ENCODE peak calls at places on chromosomes 16 and 17, in eight cellular contexts. One of them, this sample, is unnamed.
A peak's percentile ranks its signal among the peaks of the same experiment; 100 is the strongest.

GRCh38 chr17:17535957-17536356 is 39.8 kb upstream of the RASD1 start:
- DNase-seq in HAP-1: no peak
- DNase-seq in right lobe of liver: peak; percentile 89
- DNase-seq in pancreas: peak; percentile 83
- DNase-seq in endodermal cell: no peak
- DNase-seq in lower lobe of right lung: peak; percentile 81
- DNase-seq in PC-3: no peak
- DNase-seq in left lung: peak; percentile 77
- DNase-seq in this sample: peak; percentile 91

GRCh38 chr16:85657996-85658395 is 30.8 kb downstream of the GINS2 start:
- DNase-seq in PC-3: no peak
- DNase-seq in left lung: no peak
- DNase-seq in HAP-1: no peak
- DNase-seq in right lobe of liver: no peak
- DNase-seq in endodermal cell: no peak
- DNase-seq in lower lobe of right lung: peak; percentile 20
- DNase-seq in pancreas: no peak
- DNase-seq in this sample: no peak

GRCh38 chr16:87956169-87956770 is 5.0 kb downstream of the BANP start:
- DNase-seq in PC-3: no peak
- DNase-seq in left lung: peak; percentile 70
- DNase-seq in HAP-1: no peak
- DNase-seq in lower lobe of right lung: peak; percentile 62
- DNase-seq in right lobe of liver: no peak
- DNase-seq in endodermal cell: peak; percentile 40
- DNase-seq in pancreas: no peak
- DNase-seq in this sample: no peak

GRCh38 chr16:59886021-59886420 is 1151.9 kb upstream of the GOT2 start:
- DNase-seq in lower lobe of right lung: no peak
- DNase-seq in left lung: no peak
- DNase-seq in pancreas: peak; percentile 16
- DNase-seq in HAP-1: no peak
- DNase-seq in endodermal cell: no peak
- DNase-seq in right lobe of liver: no peak
- DNase-seq in PC-3: peak; percentile 46
- DNase-seq in this sample: no peak

GRCh38 chr17:52157603-52158449 is 688 bp downstream of the CA10 start:
- DNase-seq in endodermal cell: peak; percentile 54
- DNase-seq in right lobe of liver: peak; percentile 16
- DNase-seq in HAP-1: no peak
- DNase-seq in lower lobe of right lung: no peak
- DNase-seq in left lung: no peak
- DNase-seq in pancreas: no peak
- DNase-seq in PC-3: no peak
- DNase-seq in this sample: no peak

GRCh38 chr17:36598951-36599401 is 2.4 kb upstream of the MRM1 start:
- DNase-seq in PC-3: no peak
- DNase-seq in HAP-1: no peak
- DNase-seq in right lobe of liver: no peak
- DNase-seq in lower lobe of right lung: peak; percentile 28
- DNase-seq in left lung: no peak
- DNase-seq in endodermal cell: no peak
- DNase-seq in pancreas: no peak
- DNase-seq in this sample: no peak

GRCh38 chr16:30740364-30741251 is 7.6 kb upstream of the PHKG2 start:
- DNase-seq in endodermal cell: peak; percentile 91
- DNase-seq in right lobe of liver: peak; percentile 77
- DNase-seq in PC-3: peak; percentile 95
- DNase-seq in lower lobe of right lung: peak; percentile 91
- DNase-seq in pancreas: peak; percentile 92
- DNase-seq in left lung: peak; percentile 89
- DNase-seq in HAP-1: no peak
- DNase-seq in this sample: peak; percentile 95

GRCh38 chr16:54176376-54176901 is 110.1 kb downstream of the IRX3 start:
- DNase-seq in left lung: no peak
- DNase-seq in PC-3: no peak
- DNase-seq in endodermal cell: peak; percentile 85
- DNase-seq in right lobe of liver: peak; percentile 87
- DNase-seq in lower lobe of right lung: no peak
- DNase-seq in pancreas: peak; percentile 64
- DNase-seq in HAP-1: no peak
- DNase-seq in this sample: peak; percentile 53

GRCh38 chr16:11674001-11674817 is 6.0 kb downstream of the SNN start:
- DNase-seq in pancreas: no peak
- DNase-seq in right lobe of liver: no peak
- DNase-seq in HAP-1: no peak
- DNase-seq in PC-3: no peak
- DNase-seq in endodermal cell: no peak
- DNase-seq in lower lobe of right lung: no peak
- DNase-seq in left lung: no peak
- DNase-seq in this sample: no peak

GRCh38 chr16:6684076-6684673 is 648.5 kb upstream of the RBFOX1 start:
- DNase-seq in right lobe of liver: no peak
- DNase-seq in left lung: no peak
- DNase-seq in endodermal cell: peak; percentile 77
- DNase-seq in pancreas: no peak
- DNase-seq in lower lobe of right lung: no peak
- DNase-seq in HAP-1: no peak
- DNase-seq in PC-3: peak; percentile 35
- DNase-seq in this sample: no peak

GRCh38 chr17:30950189-30950588 is 20.6 kb upstream of the RNF135 start:
- DNase-seq in HAP-1: no peak
- DNase-seq in pancreas: no peak
- DNase-seq in left lung: no peak
- DNase-seq in endodermal cell: no peak
- DNase-seq in PC-3: no peak
- DNase-seq in right lobe of liver: no peak
- DNase-seq in lower lobe of right lung: no peak
- DNase-seq in this sample: no peak

GRCh38 chr16:82643936-82644630 is 17.3 kb downstream of the CDH13 start:
- DNase-seq in HAP-1: peak; percentile 59
- DNase-seq in left lung: no peak
- DNase-seq in right lobe of liver: no peak
- DNase-seq in PC-3: no peak
- DNase-seq in pancreas: no peak
- DNase-seq in lower lobe of right lung: no peak
- DNase-seq in endodermal cell: peak; percentile 81
- DNase-seq in this sample: no peak

GRCh38 chr16:86075839-86076440 is 177.0 kb downstream of the IRF8 start:
- DNase-seq in right lobe of liver: no peak
- DNase-seq in HAP-1: no peak
- DNase-seq in left lung: peak; percentile 13
- DNase-seq in pancreas: no peak
- DNase-seq in lower lobe of right lung: no peak
- DNase-seq in endodermal cell: peak; percentile 12
- DNase-seq in PC-3: no peak
- DNase-seq in this sample: no peak

GRCh38 chr17:61517265-61517664 is 65.0 kb downstream of the TBX4 start:
- DNase-seq in endodermal cell: no peak
- DNase-seq in left lung: no peak
- DNase-seq in pancreas: no peak
- DNase-seq in PC-3: no peak
- DNase-seq in lower lobe of right lung: no peak
- DNase-seq in right lobe of liver: no peak
- DNase-seq in HAP-1: no peak
- DNase-seq in this sample: no peak

GRCh38 chr17:14748036-14748715 is 447.3 kb downstream of the HS3ST3B1 start:
- DNase-seq in left lung: no peak
- DNase-seq in right lobe of liver: no peak
- DNase-seq in PC-3: peak; percentile 88
- DNase-seq in pancreas: no peak
- DNase-seq in HAP-1: no peak
- DNase-seq in lower lobe of right lung: peak; percentile 67
- DNase-seq in endodermal cell: no peak
- DNase-seq in this sample: no peak

GRCh38 chr17:52209507-52209906 is 51.0 kb upstream of the CA10 start:
- DNase-seq in endodermal cell: no peak
- DNase-seq in right lobe of liver: no peak
- DNase-seq in left lung: no peak
- DNase-seq in PC-3: peak; percentile 3
- DNase-seq in lower lobe of right lung: no peak
- DNase-seq in HAP-1: no peak
- DNase-seq in pancreas: no peak
- DNase-seq in this sample: no peak

GRCh38 chr16:67959520-67959919 is 8.9 kb downstream of the SLC12A4 start:
- DNase-seq in left lung: no peak
- DNase-seq in PC-3: no peak
- DNase-seq in right lobe of liver: no peak
- DNase-seq in pancreas: no peak
- DNase-seq in lower lobe of right lung: no peak
- DNase-seq in HAP-1: no peak
- DNase-seq in endodermal cell: no peak
- DNase-seq in this sample: no peak

GRCh38 chr16:3646348-3646920 is 8.1 kb upstream of the DNASE1 start:
- DNase-seq in left lung: no peak
- DNase-seq in endodermal cell: peak; percentile 52
- DNase-seq in PC-3: peak; percentile 84
- DNase-seq in pancreas: peak; percentile 52
- DNase-seq in HAP-1: no peak
- DNase-seq in lower lobe of right lung: peak; percentile 34
- DNase-seq in right lobe of liver: peak; percentile 61
- DNase-seq in this sample: peak; percentile 73

DNA sequence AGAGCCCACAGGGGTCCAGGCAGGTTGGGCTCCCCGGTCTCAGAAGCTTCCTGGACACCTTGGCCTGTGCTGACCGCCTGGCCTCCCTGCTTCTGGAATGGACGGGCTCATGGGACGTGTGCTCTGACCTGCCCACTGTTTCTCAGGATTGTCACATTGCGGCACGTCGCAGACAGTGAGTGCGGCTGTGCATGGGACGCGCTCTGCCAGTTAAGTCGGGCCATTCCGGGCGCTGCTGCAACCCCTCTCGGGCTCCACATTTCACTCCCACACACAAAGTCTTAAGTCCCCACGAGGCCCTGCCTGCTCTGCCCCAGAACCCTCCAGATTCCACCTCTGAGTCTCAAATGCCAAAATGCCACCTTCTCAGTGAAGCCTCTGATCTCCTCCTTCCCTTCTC is 213.1 kb downstream of the ENGASE start:
- DNase-seq in right lobe of liver: no peak
- DNase-seq in HAP-1: no peak
- DNase-seq in lower lobe of right lung: no peak
- DNase-seq in pancreas: no peak
- DNase-seq in left lung: no peak
- DNase-seq in endodermal cell: no peak
- DNase-seq in PC-3: no peak
- DNase-seq in this sample: no peak
- H3K36me3 ChIP-seq in right lobe of liver: no peaks in the 10 kb centered on the region
- H3K36me3 ChIP-seq in HAP-1: no peaks in the 10 kb centered on the region
- H3K36me3 ChIP-seq in lower lobe of right lung: no peaks in the 10 kb centered on the region
- H3K36me3 ChIP-seq in pancreas: no peaks in the 10 kb centered on the region
- H3K36me3 ChIP-seq in left lung: no peaks in the 10 kb centered on the region
- H3K36me3 ChIP-seq in endodermal cell: no peaks in the 10 kb centered on the region
- H3K36me3 ChIP-seq in PC-3: no peaks in the 10 kb centered on the region
- H3K36me3 ChIP-seq in this sample: no peaks in the 10 kb centered on the region

GRCh38 chr17:42521036-42521435 is 15.0 kb upstream of the NAGLU start:
- DNase-seq in right lobe of liver: no peak
- DNase-seq in pancreas: no peak
- DNase-seq in lower lobe of right lung: no peak
- DNase-seq in HAP-1: no peak
- DNase-seq in PC-3: no peak
- DNase-seq in endodermal cell: peak; percentile 44
- DNase-seq in left lung: no peak
- DNase-seq in this sample: no peak
- H3K4me1 ChIP-seq in right lobe of liver: peaks cover 6% of the 10 kb centered on the region
- H3K4me1 ChIP-seq in pancreas: peaks cover 20% of the 10 kb centered on the region
- H3K4me1 ChIP-seq in lower lobe of right lung: peaks cover 75% of the 10 kb centered on the region
- H3K4me1 ChIP-seq in HAP-1: peaks cover 17% of the 10 kb centered on the region
- H3K4me1 ChIP-seq in PC-3: peaks cover 30% of the 10 kb centered on the region
- H3K4me1 ChIP-seq in endodermal cell: peaks cover 19% of the 10 kb centered on the region
- H3K4me1 ChIP-seq in left lung: peaks cover 70% of the 10 kb centered on the region
- H3K4me1 ChIP-seq in this sample: peaks cover 77% of the 10 kb centered on the region

GRCh38 chr16:31916056-31916488 is 42.5 kb downstream of the ZNF267 start:
- DNase-seq in pancreas: no peak
- DNase-seq in endodermal cell: no peak
- DNase-seq in PC-3: no peak
- DNase-seq in left lung: no peak
- DNase-seq in right lobe of liver: no peak
- DNase-seq in lower lobe of right lung: no peak
- DNase-seq in HAP-1: no peak
- DNase-seq in this sample: no peak
- H3K9me3 ChIP-seq in pancreas: peaks cover 4% of the 10 kb centered on the region
- H3K9me3 ChIP-seq in endodermal cell: peaks cover 96% of the 10 kb centered on the region
- H3K9me3 ChIP-seq in PC-3: peaks cover 77% of the 10 kb centered on the region
- H3K9me3 ChIP-seq in left lung: peaks cover 27% of the 10 kb centered on the region
- H3K9me3 ChIP-seq in right lobe of liver: peaks cover 38% of the 10 kb centered on the region
- H3K9me3 ChIP-seq in lower lobe of right lung: peaks cover 95% of the 10 kb centered on the region
- H3K9me3 ChIP-seq in HAP-1: peaks cover 24% of the 10 kb centered on the region
- H3K9me3 ChIP-seq in this sample: peaks cover 64% of the 10 kb centered on the region

GRCh38 chr17:3032258-3033247 is 30.9 kb downstream of the OR1D5 start:
- DNase-seq in right lobe of liver: no peak
- DNase-seq in left lung: no peak
- DNase-seq in pancreas: no peak
- DNase-seq in lower lobe of right lung: peak; percentile 30
- DNase-seq in HAP-1: no peak
- DNase-seq in PC-3: no peak
- DNase-seq in endodermal cell: peak; percentile 45
- DNase-seq in this sample: no peak
- H3K36me3 ChIP-seq in right lobe of liver: no peaks in the 10 kb centered on the region
- H3K36me3 ChIP-seq in left lung: peaks cover 10% of the 10 kb centered on the region
- H3K36me3 ChIP-seq in pancreas: no peaks in the 10 kb centered on the region
- H3K36me3 ChIP-seq in lower lobe of right lung: peaks cover 7% of the 10 kb centered on the region
- H3K36me3 ChIP-seq in HAP-1: no peaks in the 10 kb centered on the region
- H3K36me3 ChIP-seq in PC-3: no peaks in the 10 kb centered on the region
- H3K36me3 ChIP-seq in endodermal cell: peaks cover 4% of the 10 kb centered on the region
- H3K36me3 ChIP-seq in this sample: peaks cover 79% of the 10 kb centered on the region

This sample was measured in stomach.